ENCODE peak calls at places on chromosome 16, in seven cellular contexts. T is fibroblast of pulmonary artery, Z is heart right ventricle, K is adrenal gland, G is Calu3, Q is AG10803, U is heart left ventricle. L is an unnamed sample.
A peak's percentile ranks its signal among the peaks of the same experiment; 100 is the strongest.

GRCh38 chr16:64615647-64616280 is 506.1 kb downstream of the CDH11 start:
- DNase-seq in T (no peak), Z (peak; percentile 17), K (no peak), G (no peak), Q (peak; percentile 60), U (peak; percentile 6), L (no peak)

GRCh38 chr16:69906838-69907301 is 44.3 kb upstream of the CLEC18A start:
- DNase-seq in T (peak; percentile 30), Z (no peak), K (no peak), G (no peak), Q (peak; percentile 89), U (no peak), L (no peak)

GRCh38 chr16:17302213-17302612 is 168.5 kb downstream of the XYLT1 start:
- DNase-seq in T (no peak), Z (no peak), K (no peak), G (no peak), Q (no peak), U (no peak), L (no peak)

GRCh38 chr16:86048221-86048620 is 149.3 kb downstream of the IRF8 start:
- DNase-seq in T (no peak), Z (no peak), K (no peak), G (no peak), Q (no peak), U (no peak), L (no peak)

GRCh38 chr16:54268766-54269165 is 17.8 kb downstream of the IRX3 start:
- DNase-seq in T (no peak), Z (no peak), K (no peak), G (no peak), Q (no peak), U (no peak), L (no peak)

GRCh38 chr16:27330542-27330941 is 16.8 kb downstream of the IL4R start:
- DNase-seq in T (peak; percentile 96), Z (peak; percentile 84), K (no peak), G (no peak), Q (peak; percentile 97), U (peak; percentile 71), L (no peak)

GRCh38 chr16:78706637-78707036 is 607.2 kb downstream of the WWOX start:
- DNase-seq in T (no peak), Z (no peak), K (peak; percentile 76), G (no peak), Q (no peak), U (no peak), L (no peak)

GRCh38 chr16:79628501-79628975 is 28.0 kb upstream of the MAF start:
- DNase-seq in T (peak; percentile 7), Z (no peak), K (no peak), G (peak; percentile 38), Q (no peak), U (no peak), L (no peak)

GRCh38 chr16:87308826-87309225 is 8.4 kb downstream of the C16orf95 start:
- DNase-seq in T (no peak), Z (no peak), K (no peak), G (no peak), Q (no peak), U (no peak), L (no peak)

GRCh38 chr16:14263769-14264168 is 192.7 kb downstream of the MRTFB start:
- DNase-seq in T (no peak), Z (no peak), K (no peak), G (no peak), Q (no peak), U (no peak), L (no peak)

GRCh38 chr16:12543700-12544476 is 259.8 kb downstream of the CPPED1 start:
- DNase-seq in T (no peak), Z (no peak), K (no peak), G (no peak), Q (no peak), U (no peak), L (no peak)

GRCh38 chr16:72467157-72467759 is 295.3 kb upstream of the PMFBP1 start:
- DNase-seq in T (peak; percentile 78), Z (no peak), K (peak; percentile 23), G (peak; percentile 26), Q (peak; percentile 61), U (no peak), L (no peak)

DNA sequence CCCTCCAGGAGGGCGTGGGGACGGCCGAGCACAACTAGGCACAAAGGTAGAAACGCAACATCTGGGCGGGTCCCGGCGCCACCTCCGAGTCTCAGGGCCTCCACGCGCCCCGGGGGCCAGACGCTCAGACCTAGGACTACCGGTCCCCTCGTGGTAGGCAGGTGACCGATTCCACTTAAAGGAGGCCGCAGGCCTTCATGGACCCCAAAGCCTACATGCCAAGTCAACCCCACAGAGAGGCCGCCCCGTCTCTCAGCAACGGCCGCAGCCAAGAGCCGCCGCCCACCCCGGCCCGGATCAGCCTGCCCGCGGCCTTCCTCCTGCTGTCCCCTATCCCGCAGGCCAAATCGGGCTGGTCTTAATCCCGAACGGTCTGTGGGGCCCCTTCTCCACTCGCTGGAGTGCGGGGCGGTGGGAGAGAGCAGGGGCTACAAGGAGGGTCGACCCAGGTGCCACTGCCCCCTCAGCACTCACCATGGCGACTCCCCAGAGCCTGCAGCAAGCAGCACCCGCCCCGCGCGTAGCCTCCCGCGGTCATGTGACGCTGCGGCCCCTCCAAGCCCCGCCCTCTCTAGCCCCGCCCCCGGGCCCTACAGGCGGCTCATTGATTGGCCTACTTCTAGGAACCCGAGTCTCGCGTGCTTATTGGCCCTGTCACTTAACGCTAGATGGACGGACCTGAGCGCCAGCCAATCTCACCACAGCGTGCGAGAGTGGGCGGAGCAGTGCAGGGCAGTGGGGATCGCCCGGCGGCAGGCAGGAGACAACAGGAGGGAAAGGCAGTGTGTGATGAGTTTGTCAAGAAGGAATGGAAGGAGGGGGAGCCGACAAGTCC is at the start of gene VPS35:
- DNase-seq in T (peak; percentile 99), Z (peak; percentile 99), K (peak; percentile 100), G (peak; percentile 100), Q (peak; percentile 98), U (peak; percentile 100), L (peak; percentile 100)
- TF ChIP-seq CTCF in T (peak; percentile 16), Z (no peak), K (no peak), G (no peak), Q (peak; percentile 32), U (no peak), L (no peak)

GRCh38 chr16:67666538-67667433 is at the start of the genes C16orf86 and ENKD1:
- DNase-seq in T (peak; percentile 74), Z (peak; percentile 88), K (peak; percentile 88), G (peak; percentile 82), Q (peak; percentile 71), U (peak; percentile 88), L (peak; percentile 80)
- TF ChIP-seq CTCF in T (no peak), Z (no peak), K (no peak), G (no peak), Q (no peak), U (no peak), L (no peak)

GRCh38 chr16:76106647-76107046 is 170.6 kb upstream of the CNTNAP4 start:
- DNase-seq in T (no peak), Z (no peak), K (no peak), G (no peak), Q (no peak), U (no peak), L (no peak)

DNA sequence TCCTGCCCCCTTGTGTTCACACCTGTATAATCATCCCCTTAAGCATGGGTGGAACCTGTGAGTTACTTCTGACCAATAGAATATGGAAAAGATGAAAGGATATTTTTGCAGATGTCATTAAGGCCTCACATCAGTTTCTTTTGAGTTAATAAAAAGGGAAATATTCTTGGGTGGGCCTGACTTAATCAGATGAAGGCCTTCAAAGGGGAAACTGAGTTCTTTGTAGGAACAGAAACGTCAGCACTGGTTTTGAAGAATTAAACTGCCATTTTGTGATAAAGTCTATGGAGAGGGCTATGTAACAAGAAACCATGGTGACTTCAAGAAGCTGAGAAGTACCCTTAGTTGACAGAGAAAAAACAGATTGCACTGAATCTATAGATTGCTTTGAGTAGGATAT is 168.7 kb upstream of the CNTNAP4 start:
- DNase-seq in T (no peak), Z (no peak), K (no peak), G (no peak), Q (no peak), U (no peak), L (no peak)
- TF ChIP-seq CTCF in T (no peak), Z (no peak), K (no peak), G (no peak), Q (no peak), U (no peak), L (no peak)

GRCh38 chr16:3013491-3013951 is 798 bp downstream of the CLDN9 start:
- DNase-seq in T (no peak), Z (no peak), K (no peak), G (no peak), Q (no peak), U (no peak), L (no peak)
- TF ChIP-seq CTCF in T (no peak), Z (no peak), K (no peak), G (peak; percentile 49), Q (no peak), U (no peak), L (no peak)

GRCh38 chr16:84808812-84809211 is 11.0 kb upstream of the CRISPLD2 start:
- DNase-seq in T (no peak), Z (no peak), K (no peak), G (no peak), Q (no peak), U (no peak), L (no peak)
- TF ChIP-seq CTCF in T (no peak), Z (no peak), K (no peak), G (no peak), Q (no peak), U (no peak), L (no peak)

GRCh38 chr16:89217388-89218191 is at the start of gene ZNF778:
- DNase-seq in T (peak; percentile 81), Z (peak; percentile 82), K (peak; percentile 88), G (peak; percentile 85), Q (peak; percentile 80), U (peak; percentile 87), L (no peak)
- TF ChIP-seq CTCF in T (no peak), Z (no peak), K (no peak), G (no peak), Q (no peak), U (no peak), L (no peak)

L was measured in progenitor cell of endocrine pancreas.